ENCODE peak calls at places on chromosomes 2 and 18, in ten cellular contexts. O is cardiac muscle cell; A is AG10803; J is NCI-H1417; Y is COLO829; B is cardiac fibroblast; F is stimulated activated naive B cell treated with anti-CD40 and anti-IgM and Interleukin-4, amounts not matched to agents 10 μg/mL and 1 μg/mL and 100 μg/mL, for 72 hours; U is ELR; P is kidney glomerular epithelial cell; C is SW480. R is an unnamed sample.

GRCh38 chr2:65514555-65515195 is 82.3 kb upstream of the SPRED2 start:
- DNase-seq in J (no peak), Y (no peak), C (no peak), B (no peak), A (peak; percentile 61), F (no peak), P (peak; percentile 5), U (peak; percentile 17), O (no peak), R (no peak)

GRCh38 chr18:35705988-35706387 is 124.4 kb downstream of the GALNT1 start:
- DNase-seq in F (no peak), J (no peak), B (no peak), O (no peak), U (no peak), P (no peak), A (no peak), Y (no peak), C (no peak), R (no peak)

GRCh38 chr2:165144315-165144714 is 59.5 kb downstream of the SCN3A start:
- DNase-seq in C (no peak), B (no peak), O (no peak), J (no peak), A (no peak), U (no peak), Y (no peak), P (no peak), F (no peak), R (no peak)

GRCh38 chr2:241080405-241081189 is 21.5 kb downstream of the MTERF4 start:
- DNase-seq in F (no peak), U (no peak), A (no peak), Y (no peak), P (no peak), B (no peak), C (no peak), J (no peak), O (no peak), R (no peak)

GRCh38 chr2:190841707-190842505 is 38.7 kb upstream of the GLS start:
- DNase-seq in A (peak; percentile 71), F (no peak), C (no peak), O (no peak), P (no peak), U (peak; percentile 30), J (no peak), B (peak; percentile 41), Y (no peak), R (no peak)

GRCh38 chr2:25825238-25825637 is 53.0 kb downstream of the ASXL2 start:
- DNase-seq in B (no peak), F (no peak), Y (no peak), J (no peak), O (no peak), P (no peak), C (no peak), A (no peak), U (no peak), R (no peak)

GRCh38 chr2:78351208-78351607 is 674.3 kb upstream of the REG3G start:
- DNase-seq in J (no peak), A (no peak), O (peak; percentile 21), B (no peak), F (no peak), U (peak; percentile 8), C (peak; percentile 50), Y (peak; percentile 32), P (no peak), R (no peak)

GRCh38 chr2:189624648-189625355 is 36.5 kb upstream of the ASNSD1 start:
- DNase-seq in O (no peak), F (no peak), Y (no peak), P (no peak), U (no peak), J (peak; percentile 10), A (no peak), B (no peak), C (peak; percentile 27), R (no peak)

GRCh38 chr2:145006957-145007672 is 487.2 kb upstream of the ZEB2 start:
- DNase-seq in Y (peak; percentile 72), O (no peak), P (peak; percentile 81), B (peak; percentile 92), J (no peak), C (no peak), F (no peak), A (peak; percentile 99), U (peak; percentile 99), R (peak; percentile 97)

GRCh38 chr2:148459300-148459891 is 185.2 kb upstream of the EPC2 start:
- DNase-seq in J (no peak), O (no peak), P (no peak), A (peak; percentile 6), U (no peak), F (no peak), B (no peak), Y (no peak), C (no peak), R (no peak)

GRCh38 chr18:50783553-50783952 is 36.3 kb downstream of the MRO start:
- DNase-seq in J (no peak), C (no peak), F (no peak), P (no peak), O (no peak), B (no peak), Y (no peak), U (no peak), A (no peak), R (no peak)

GRCh38 chr2:33395660-33396249 is 80.7 kb upstream of the RASGRP3 start:
- DNase-seq in Y (peak; percentile 35), P (peak; percentile 23), O (peak; percentile 36), A (peak; percentile 69), B (peak; percentile 81), U (peak; percentile 70), J (peak; percentile 45), C (peak; percentile 36), F (peak; percentile 35), R (no peak)

GRCh38 chr2:192307530-192307929 is 112.8 kb upstream of the TMEFF2 start:
- DNase-seq in A (no peak), P (no peak), C (no peak), U (peak; percentile 65), B (no peak), O (no peak), F (no peak), Y (no peak), J (no peak), R (peak; percentile 56)

GRCh38 chr18:65968605-65969004 is 217.8 kb downstream of the CDH7 start:
- DNase-seq in B (no peak), O (peak; percentile 28), J (no peak), U (no peak), P (no peak), A (no peak), F (no peak), C (no peak), Y (no peak), R (no peak)

GRCh38 chr2:204505946-204506345 is 39.3 kb upstream of the PARD3B start:
- DNase-seq in U (peak; percentile 84), P (no peak), Y (peak; percentile 48), A (peak; percentile 93), C (no peak), B (peak; percentile 41), J (no peak), F (no peak), O (no peak), R (peak; percentile 20)

GRCh38 chr18:35478520-35479435 is 19.0 kb downstream of the INO80C start:
- DNase-seq in Y (peak; percentile 63), P (peak; percentile 85), F (no peak), J (no peak), B (peak; percentile 47), A (peak; percentile 68), U (peak; percentile 97), C (peak; percentile 95), O (no peak), R (peak; percentile 94)

GRCh38 chr18:12015697-12016062 is 34.4 kb downstream of the IMPA2 start:
- DNase-seq in C (peak; percentile 81), U (no peak), Y (no peak), P (peak; percentile 40), B (peak; percentile 64), O (no peak), F (no peak), A (peak; percentile 72), J (no peak), R (no peak)

GRCh38 chr18:48590678-48591077 is 51.8 kb downstream of the CTIF start:
- DNase-seq in O (no peak), F (no peak), B (peak; percentile 81), C (no peak), P (peak; percentile 71), A (peak; percentile 93), J (no peak), U (peak; percentile 75), Y (no peak), R (peak; percentile 64)

GRCh38 chr2:27086722-27087446 is at the start of gene KHK:
- DNase-seq in C (peak; percentile 70), O (peak; percentile 53), Y (no peak), P (no peak), J (peak; percentile 71), F (no peak), B (peak; percentile 20), U (peak; percentile 36), A (no peak), R (no peak)

GRCh38 chr2:222751238-222751637 is 79.8 kb downstream of the MOGAT1 start:
- DNase-seq in O (no peak), A (no peak), U (no peak), C (no peak), F (no peak), J (no peak), Y (no peak), B (no peak), P (no peak), R (no peak)